ENCODE peak calls at places on chromosome 21, in seven cellular contexts. C, A, Z, U, N, L and D are unnamed samples.

GRCh38 chr21:42232176-42232825 is 13.4 kb downstream of the ABCG1 start:
- DNase-seq in Z (no peak), A (no peak), N (no peak), U (no peak), C (no peak), L (no peak), D (no peak)

GRCh38 chr21:26389971-26390641 is 183.0 kb downstream of the CYYR1 start:
- DNase-seq in L (peak), N (no peak), U (no peak), A (no peak), C (peak), Z (no peak), D (peak)

GRCh38 chr21:44298301-44298700 is 1.6 kb upstream of the PFKL start:
- DNase-seq in Z (no peak), N (no peak), L (peak), U (no peak), A (no peak), C (no peak), D (peak)

GRCh38 chr21:37446552-37446951 is 80.0 kb downstream of the DYRK1A start:
- DNase-seq in U (no peak), L (no peak), N (no peak), Z (no peak), A (no peak), C (no peak), D (no peak)

GRCh38 chr21:43827015-43827611 is 37.7 kb downstream of the RRP1 start:
- DNase-seq in C (peak), N (no peak), U (no peak), A (no peak), Z (no peak), L (peak), D (no peak)

GRCh38 chr21:44880762-44881585 is 7.5 kb upstream of the PTTG1IP start:
- DNase-seq in L (no peak), Z (no peak), A (peak), U (peak), N (no peak), C (peak), D (peak)

GRCh38 chr21:20999567-21000169 is 1.5 kb downstream of the NCAM2 start:
- DNase-seq in A (peak), C (peak), N (peak), Z (no peak), U (no peak), L (no peak), D (peak)

GRCh38 chr21:43619856-43620255 is 39.4 kb downstream of the HSF2BP start:
- DNase-seq in Z (no peak), N (no peak), C (no peak), L (no peak), U (no peak), A (no peak), D (no peak)

GRCh38 chr21:44649701-44650100 is 3.5 kb downstream of the KRTAP10-11 start:
- DNase-seq in N (no peak), Z (no peak), U (no peak), C (no peak), A (no peak), L (no peak), D (no peak)

GRCh38 chr21:42746593-42747266 is 93.3 kb downstream of the PDE9A start:
- DNase-seq in L (no peak), U (no peak), C (no peak), A (no peak), N (no peak), Z (no peak), D (no peak)

GRCh38 chr21:26169061-26169610 is 1.4 kb downstream of the APP start:
- DNase-seq in L (peak), U (peak), N (no peak), Z (no peak), C (peak), A (no peak), D (peak)

GRCh38 chr21:33403786-33404571 is 766 bp downstream of the IFNGR2 start:
- DNase-seq in L (no peak), U (no peak), N (peak), C (peak), A (no peak), Z (peak), D (peak)

GRCh38 chr21:45592208-45592619 is 50.0 kb upstream of the SLC19A1 start:
- DNase-seq in L (no peak), U (no peak), A (peak), N (peak), C (no peak), Z (no peak), D (peak)

GRCh38 chr21:45854702-45855247 is 126.8 kb upstream of the COL6A1 start:
- DNase-seq in Z (no peak), U (no peak), N (no peak), C (no peak), A (no peak), L (no peak), D (no peak)

GRCh38 chr21:38351961-38352521 is 95.2 kb downstream of the KCNJ15 start:
- DNase-seq in L (no peak), U (no peak), N (no peak), Z (no peak), A (no peak), C (peak), D (peak)

GRCh38 chr21:45971487-45972352 is 9.8 kb upstream of the COL6A1 start:
- DNase-seq in Z (peak), N (no peak), C (no peak), L (no peak), U (no peak), A (no peak), D (peak)